ENCODE peak calls at places on chromosomes 12 and 14, in six cellular contexts. M is CD8-positive, alpha-beta T cell; G is cardiac muscle cell; A is NCI-H2029 treated with DMSO at 0.1 percent for 48 hours; C is LoVo; H is A673. X is an unnamed sample.
A peak's percentile ranks its signal among the peaks of the same experiment; 100 is the strongest.

GRCh38 chr12:1173806-1174617 is 183.0 kb downstream of the ERC1 start:
- DNase-seq in M (no peak), G (no peak), A (no peak), C (no peak), H (no peak), X (no peak)

GRCh38 chr12:79850610-79851299 is 84.1 kb downstream of the PPP1R12A start:
- DNase-seq in M (no peak), G (no peak), A (no peak), C (no peak), H (no peak), X (no peak)

GRCh38 chr14:32478027-32478426 is 148.9 kb downstream of the AKAP6 start:
- DNase-seq in M (no peak), G (no peak), A (no peak), C (no peak), H (no peak), X (no peak)

GRCh38 chr12:103833891-103834290 is 7.1 kb downstream of the NT5DC3 start:
- DNase-seq in M (no peak), G (no peak), A (no peak), C (no peak), H (no peak), X (no peak)

GRCh38 chr14:61524211-61524806 is 171.0 kb upstream of the HIF1A start:
- DNase-seq in M (no peak), G (peak; percentile 88), A (peak; percentile 100), C (peak; percentile 67), H (peak; percentile 63), X (peak; percentile 33)

GRCh38 chr14:102888748-102889147 is 33.7 kb upstream of the AMN start:
- DNase-seq in M (no peak), G (no peak), A (no peak), C (no peak), H (no peak), X (no peak)

GRCh38 chr12:20716985-20717384 is 21.9 kb downstream of the SLCO1C1 start:
- DNase-seq in M (no peak), G (no peak), A (no peak), C (no peak), H (peak; percentile 11), X (no peak)

GRCh38 chr12:123105427-123105826 is 45.5 kb downstream of the PITPNM2 start:
- DNase-seq in M (no peak), G (no peak), A (peak; percentile 86), C (no peak), H (no peak), X (no peak)

GRCh38 chr14:88013750-88014349 is 8.9 kb downstream of the GPR65 start:
- DNase-seq in M (peak; percentile 59), G (peak; percentile 87), A (no peak), C (peak; percentile 66), H (peak; percentile 76), X (peak; percentile 68)

GRCh38 chr12:107610030-107610859 is 75.4 kb upstream of the PWP1 start:
- DNase-seq in M (no peak), G (peak; percentile 44), A (peak; percentile 6), C (peak; percentile 29), H (peak; percentile 58), X (peak; percentile 70)

GRCh38 chr12:120117961-120118709 is 1.6 kb upstream of the RAB35 start:
- DNase-seq in M (no peak), G (peak; percentile 24), A (no peak), C (no peak), H (peak; percentile 20), X (no peak)

GRCh38 chr12:105229446-105229845 is 6.5 kb downstream of the APPL2 start:
- DNase-seq in M (no peak), G (no peak), A (no peak), C (peak; percentile 29), H (no peak), X (no peak)

GRCh38 chr12:14928946-14929345 is 9.4 kb downstream of the ERP27 start:
- DNase-seq in M (no peak), G (peak; percentile 54), A (no peak), C (peak; percentile 58), H (no peak), X (no peak)

GRCh38 chr12:88272456-88272855 is 130.3 kb downstream of the TMTC3 start:
- DNase-seq in M (no peak), G (peak; percentile 10), A (no peak), C (no peak), H (no peak), X (no peak)

GRCh38 chr12:40586823-40587222 is 105.4 kb upstream of the CNTN1 start:
- DNase-seq in M (no peak), G (no peak), A (no peak), C (no peak), H (no peak), X (no peak)